ENCODE peak calls at places on chromosomes 12 and 14, in four cellular contexts. C is GM06990; S is stimulated activated CD4-positive, alpha-beta T cell treated with anti-CD3 and anti-CD28 coated beads, Interleukin-2, amount 100 ng/mL, for 24 hours; D is foreskin fibroblast. I is an unnamed sample.

GRCh38 chr12:6280672-6281071 is 29.8 kb upstream of the PLEKHG6 start:
- DNase-seq in S (no peak), D (no peak), C (no peak), I (no peak)

GRCh38 chr12:109734219-109735000 is 20.8 kb downstream of the FAM222A start:
- DNase-seq in S (no peak), C (no peak), D (peak; percentile 26), I (no peak)

GRCh38 chr12:123131291-123131831 is 19.5 kb downstream of the PITPNM2 start:
- DNase-seq in D (no peak), S (no peak), C (no peak), I (peak; percentile 50)

GRCh38 chr12:42759622-42760273 is 170.2 kb upstream of the PRICKLE1 start:
- DNase-seq in C (no peak), D (peak; percentile 92), S (no peak), I (no peak)

GRCh38 chr12:104355630-104356029 is 52.1 kb downstream of the EID3 start:
- DNase-seq in D (no peak), C (no peak), S (no peak), I (no peak)

GRCh38 chr14:74852922-74853530 is 22.9 kb downstream of the PROX2 start:
- DNase-seq in S (no peak), C (no peak), D (peak; percentile 92), I (no peak)

GRCh38 chr12:71641390-71641789 is 22.3 kb downstream of the ZFC3H1 start:
- DNase-seq in D (no peak), C (no peak), S (no peak), I (no peak)

GRCh38 chr12:114241973-114242434 is 163.9 kb downstream of the TBX5 start:
- DNase-seq in D (no peak), S (no peak), C (no peak), I (no peak)

GRCh38 chr14:20973501-20973900 is 16.3 kb upstream of the METTL17 start:
- DNase-seq in C (no peak), D (no peak), S (no peak), I (peak; percentile 54)

GRCh38 chr14:99595034-99595433 is 9.0 kb downstream of the CCDC85C start:
- DNase-seq in D (no peak), C (peak; percentile 22), S (peak; percentile 49), I (no peak)

GRCh38 chr14:92041203-92041602 is 1.3 kb upstream of the TRIP11 start:
- DNase-seq in D (no peak), S (no peak), C (no peak), I (no peak)

GRCh38 chr12:94516985-94517384 is 57.3 kb upstream of the CEP83 start:
- DNase-seq in C (no peak), S (no peak), D (peak; percentile 30), I (peak; percentile 37)

GRCh38 chr12:94649349-94650142 is 811 bp downstream of the TMCC3 start:
- DNase-seq in S (peak; percentile 28), D (peak; percentile 71), C (peak; percentile 60), I (no peak)

GRCh38 chr14:55221968-55222367 is 30.6 kb upstream of the DLGAP5 start:
- DNase-seq in C (no peak), S (no peak), D (no peak), I (peak; percentile 71)

GRCh38 chr12:66624806-66625205 is 54.1 kb downstream of the GRIP1 start:
- DNase-seq in D (no peak), C (peak; percentile 68), S (no peak), I (no peak)

GRCh38 chr14:22434901-22435565 is 154.0 kb downstream of the DAD1 start:
- DNase-seq in S (no peak), D (peak; percentile 18), C (no peak), I (no peak)

GRCh38 chr12:85920324-85920947 is 46.3 kb downstream of the NTS start:
- DNase-seq in D (peak; percentile 23), S (no peak), C (peak; percentile 1), I (no peak)

GRCh38 chr14:83960832-83961512 is 1569.0 kb upstream of the FLRT2 start:
- DNase-seq in D (no peak), C (no peak), S (no peak), I (no peak)

GRCh38 chr14:49984419-49984818 is 91.5 kb downstream of the ARF6 start:
- DNase-seq in D (no peak), C (no peak), S (no peak), I (no peak)

GRCh38 chr12:30764251-30764650 is 9.5 kb upstream of the CAPRIN2 start:
- DNase-seq in S (no peak), C (no peak), D (no peak), I (peak; percentile 1)

GRCh38 chr14:39880106-39880695 is 448.0 kb upstream of the FBXO33 start:
- DNase-seq in S (no peak), C (no peak), D (no peak), I (no peak)

GRCh38 chr14:60174352-60175254 is 9.4 kb upstream of the DHRS7 start:
- DNase-seq in D (peak; percentile 8), S (no peak), C (no peak), I (no peak)

GRCh38 chr12:29070309-29070708 is 78.8 kb upstream of the FAR2 start:
- DNase-seq in C (no peak), D (no peak), S (no peak), I (no peak)

GRCh38 chr14:68922201-68922613 is 56.9 kb downstream of the ACTN1 start:
- DNase-seq in C (no peak), D (no peak), S (no peak), I (no peak)

GRCh38 chr12:46661161-46661845 is 164.5 kb downstream of the SLC38A4 start:
- DNase-seq in S (no peak), D (peak; percentile 89), C (peak; percentile 33), I (peak; percentile 77)

GRCh38 chr12:28258998-28259397 is 68.7 kb downstream of the CCDC91 start:
- DNase-seq in D (peak; percentile 24), C (no peak), S (no peak), I (peak; percentile 23)

GRCh38 chr14:100165825-100166520 is 6.5 kb upstream of the DEGS2 start:
- DNase-seq in S (no peak), D (no peak), C (no peak), I (no peak)

GRCh38 chr14:39431416-39432178 is 636 bp downstream of the FBXO33 start:
- DNase-seq in D (peak; percentile 59), S (peak; percentile 52), C (peak; percentile 72), I (no peak)

GRCh38 chr12:68530965-68531364 is 79.7 kb upstream of the RAP1B start:
- DNase-seq in C (no peak), D (peak; percentile 74), S (no peak), I (no peak)

GRCh38 chr14:97620071-97620470 is 822.9 kb downstream of the VRK1 start:
- DNase-seq in C (no peak), D (no peak), S (no peak), I (no peak)

GRCh38 chr12:52555577-52555976 is 2.6 kb upstream of the KRT71 start:
- DNase-seq in C (no peak), D (no peak), S (no peak), I (no peak)

GRCh38 chr14:75493580-75494130 is 28.6 kb upstream of the BATF start:
- DNase-seq in S (no peak), C (peak; percentile 67), D (no peak), I (no peak)

GRCh38 chr12:113154351-113154973 is 4.9 kb downstream of the CFAP73 start:
- DNase-seq in D (peak; percentile 69), C (no peak), S (no peak), I (no peak)

GRCh38 chr14:67485501-67486095 is 2.9 kb downstream of the TMEM229B start:
- DNase-seq in D (no peak), C (no peak), S (no peak), I (no peak)

GRCh38 chr12:122171399-122171798 is 2.6 kb downstream of the IL31 start:
- DNase-seq in S (no peak), C (no peak), D (no peak), I (no peak)

GRCh38 chr12:2113080-2113479 is 60.3 kb downstream of the CACNA1C start:
- DNase-seq in S (no peak), C (no peak), D (no peak), I (no peak)

GRCh38 chr14:78835052-78835451 is 664.9 kb downstream of the NRXN3 start:
- DNase-seq in D (no peak), C (no peak), S (no peak), I (no peak)

I was measured in foreskin keratinocyte.